ENCODE peak calls at places on chromosomes 6 and 20, in six cellular contexts. V, C, O, H, Z and Y are unnamed samples. For H3K4me1, the result is how much of the 10 kb centered on the place peaks cover.

GRCh38 chr20:36821964-36822437 is 48.4 kb upstream of the DSN1 start:
- DNase-seq in V (no peak), C (no peak), O (no peak), H (no peak), Z (no peak), Y (peak)

GRCh38 chr6:169808608-169808967 is 57.2 kb downstream of the ERMARD start:
- DNase-seq in V (no peak), C (no peak), O (no peak), H (no peak), Z (no peak), Y (no peak)

GRCh38 chr20:59603727-59604608 is at the start of gene PHACTR3:
- DNase-seq in V (no peak), C (no peak), O (no peak), H (no peak), Z (no peak), Y (no peak)

GRCh38 chr6:134317471-134318131 is at the start of gene SGK1:
- DNase-seq in V (no peak), C (peak), O (no peak), H (peak), Z (no peak), Y (no peak)

GRCh38 chr20:8865636-8866035 is 203.3 kb upstream of the PLCB4 start:
- DNase-seq in V (no peak), C (no peak), O (no peak), H (no peak), Z (no peak), Y (no peak)

GRCh38 chr6:126041516-126042447 is 55.4 kb downstream of the TRMT11 start:
- DNase-seq in V (no peak), C (no peak), O (no peak), H (no peak), Z (no peak), Y (no peak)

GRCh38 chr20:46087161-46087560 is 2.6 kb downstream of the NCOA5 start:
- DNase-seq in V (no peak), C (no peak), O (no peak), H (no peak), Z (peak), Y (no peak)

GRCh38 chr6:142313284-142313683 is 11.5 kb downstream of the ADGRG6 start:
- DNase-seq in V (no peak), C (no peak), O (no peak), H (no peak), Z (no peak), Y (no peak)

GRCh38 chr20:35387334-35387733 is 24.4 kb downstream of the UQCC1 start:
- DNase-seq in V (no peak), C (no peak), O (no peak), H (no peak), Z (peak), Y (no peak)

GRCh38 chr6:102298066-102298465 is 904.6 kb downstream of the GRIK2 start:
- DNase-seq in V (no peak), C (no peak), O (no peak), H (no peak), Z (no peak), Y (no peak)

GRCh38 chr6:5751525-5752252 is 255.0 kb downstream of the NRN1 start:
- DNase-seq in V (no peak), C (no peak), O (no peak), H (no peak), Z (no peak), Y (no peak)
- H3K27ac ChIP-seq in V (no peak), C (no peak), O (no peak), H (no peak), Z (no peak), Y (no peak)

GRCh38 chr20:33817411-33817810 is 6.3 kb downstream of the CHMP4B start:
- DNase-seq in V (no peak), C (no peak), O (no peak), H (no peak), Z (no peak), Y (no peak)
- H3K4me3 ChIP-seq in V (no peak), C (no peak), O (no peak), H (no peak), Z (no peak), Y (no peak)

GRCh38 chr6:105886812-105887513 is 199.2 kb upstream of the PRDM1 start:
- DNase-seq in V (no peak), C (no peak), O (no peak), H (no peak), Z (no peak), Y (no peak)
- H3K4me1 ChIP-seq in V (under half), C (under half), O (under half), H (under half), Z (under half), Y (under half)

GRCh38 chr6:53860511-53860910 is 65.7 kb downstream of the LRRC1 start:
- DNase-seq in V (no peak), C (no peak), O (no peak), H (no peak), Z (no peak), Y (no peak)
- H3K27ac ChIP-seq in V (no peak), C (no peak), O (no peak), H (no peak), Z (no peak), Y (no peak)

GRCh38 chr6:88662163-88662580 is 301.2 kb downstream of the RNGTT start:
- DNase-seq in V (peak), C (no peak), O (no peak), H (peak), Z (peak), Y (no peak)
- H3K4me3 ChIP-seq in V (no peak), C (no peak), O (no peak), H (no peak), Z (no peak), Y (no peak)

GRCh38 chr6:42572523-42572922 is 8.7 kb downstream of the UBR2 start:
- DNase-seq in V (no peak), C (no peak), O (no peak), H (no peak), Z (no peak), Y (no peak)

GRCh38 chr6:42566614-42567208 is 2.9 kb downstream of the UBR2 start:
- DNase-seq in V (no peak), C (no peak), O (no peak), H (no peak), Z (no peak), Y (no peak)

GRCh38 chr6:42564496-42564890 is 664 bp downstream of the UBR2 start:
- DNase-seq in V (no peak), C (no peak), O (peak), H (no peak), Z (peak), Y (no peak)

GRCh38 chr6:42571611-42572342 is 7.9 kb downstream of the UBR2 start:
- DNase-seq in V (no peak), C (no peak), O (no peak), H (no peak), Z (no peak), Y (no peak)

GRCh38 chr6:42569102-42570028 is 5.5 kb downstream of the UBR2 start:
- DNase-seq in V (no peak), C (no peak), O (no peak), H (no peak), Z (no peak), Y (no peak)
- H3K4me1 ChIP-seq in V (under half), C (under half), O (under half), H (under half), Z (under half), Y (under half)

GRCh38 chr20:61853073-61854005 is 212.3 kb downstream of the TAF4 start:
- DNase-seq in V (no peak), C (no peak), O (no peak), H (no peak), Z (no peak), Y (peak)
- H3K27ac ChIP-seq in V (no peak), C (no peak), O (no peak), H (no peak), Z (no peak), Y (no peak)